ENCODE peak calls at places on chromosomes 11 and 22, in five cellular contexts. V is left ventricle myocardium inferior, F is transverse colon, Z is PC-3, G is testis. S is an unnamed sample. For H3K36me3, the result is how much of the 10 kb centered on the place peaks cover.

GRCh38 chr11:86570457-86570856 is 102.0 kb downstream of the ME3 start:
- DNase-seq in V (no peak), F (no peak), Z (no peak), G (no peak), S (no peak)

GRCh38 chr11:82906931-82907330 is 5.4 kb downstream of the DDIAS start:
- DNase-seq in V (no peak), F (no peak), Z (no peak), G (no peak), S (no peak)

GRCh38 chr22:42080287-42080686 is 787 bp downstream of the SMDT1 start:
- DNase-seq in V (no peak), F (peak), Z (peak), G (peak), S (no peak)

GRCh38 chr22:24706050-24706449 is 68.5 kb downstream of the PIWIL3 start:
- DNase-seq in V (no peak), F (no peak), Z (no peak), G (no peak), S (no peak)

GRCh38 chr11:82765466-82766034 is 31.9 kb upstream of the FAM181B start:
- DNase-seq in V (no peak), F (peak), Z (no peak), G (no peak), S (no peak)

GRCh38 chr22:43222281-43222680 is 35.3 kb upstream of the TTLL12 start:
- DNase-seq in V (peak), F (no peak), Z (no peak), G (peak), S (no peak)

GRCh38 chr11:118001494-118001971 is 15.3 kb downstream of the IL10RA start:
- DNase-seq in V (no peak), F (no peak), Z (no peak), G (no peak), S (no peak)

GRCh38 chr22:48925450-48925849 is 902.2 kb downstream of the BRD1 start:
- DNase-seq in V (no peak), F (no peak), Z (no peak), G (no peak), S (no peak)

GRCh38 chr22:24503137-24503850 is 8.2 kb downstream of the UPB1 start:
- DNase-seq in V (peak), F (peak), Z (peak), G (peak), S (peak)

GRCh38 chr11:64225608-64226506 is at the start of the genes NUDT22 and TRPT1:
- DNase-seq in V (peak), F (peak), Z (peak), G (peak), S (peak)

GRCh38 chr11:67252831-67253239 is 13.4 kb upstream of the GRK2 start:
- DNase-seq in V (no peak), F (no peak), Z (peak), G (no peak), S (no peak)

GRCh38 chr11:27718853-27719574 is 18.8 kb upstream of the BDNF start:
- DNase-seq in V (peak), F (peak), Z (peak), G (peak), S (no peak)

GRCh38 chr11:125070699-125071254 is 7.7 kb downstream of the SLC37A2 start:
- DNase-seq in V (peak), F (peak), Z (peak), G (peak), S (peak)

GRCh38 chr11:72179804-72180396 is 12.0 kb upstream of the FOLR1 start:
- DNase-seq in V (no peak), F (no peak), Z (no peak), G (no peak), S (no peak)

GRCh38 chr11:14908214-14908880 is 16.3 kb upstream of the CYP2R1 start:
- DNase-seq in V (no peak), F (peak), Z (peak), G (peak), S (no peak)

GRCh38 chr22:27199354-27199753 is 542.0 kb downstream of the MIAT start:
- DNase-seq in V (no peak), F (no peak), Z (no peak), G (no peak), S (no peak)

GRCh38 chr22:27203276-27203660 is 545.9 kb downstream of the MIAT start:
- DNase-seq in V (no peak), F (no peak), Z (no peak), G (no peak), S (no peak)

GRCh38 chr22:27204817-27205216 is 547.4 kb downstream of the MIAT start:
- DNase-seq in V (no peak), F (no peak), Z (no peak), G (no peak), S (no peak)

GRCh38 chr22:27204280-27204679 is 546.9 kb downstream of the MIAT start:
- DNase-seq in V (no peak), F (no peak), Z (no peak), G (no peak), S (no peak)

GRCh38 chr22:27201741-27202140 is 544.4 kb downstream of the MIAT start:
- DNase-seq in V (no peak), F (no peak), Z (no peak), G (no peak), S (no peak)
- H3K27ac ChIP-seq in V (no peak), F (no peak), Z (no peak), G (no peak), S (no peak)

GRCh38 chr11:35177370-35177769 is 38.4 kb downstream of the CD44 start:
- DNase-seq in V (no peak), F (no peak), Z (no peak), G (no peak), S (no peak)
- H3K36me3 ChIP-seq in V (under half), F (under half), Z (half or more), G (under half), S (under half)

GRCh38 chr22:18021431-18021830 is 2.9 kb downstream of the MICAL3 start:
- DNase-seq in V (no peak), F (no peak), Z (no peak), G (no peak), S (no peak)

GRCh38 chr22:18022851-18023250 is 1.5 kb downstream of the MICAL3 start:
- DNase-seq in V (no peak), F (peak), Z (peak), G (no peak), S (no peak)

GRCh38 chr22:18024956-18025720 is 777 bp upstream of the MICAL3 start:
- DNase-seq in V (no peak), F (no peak), Z (no peak), G (peak), S (no peak)

GRCh38 chr22:18024276-18024939 is at the start of gene MICAL3:
- DNase-seq in V (peak), F (peak), Z (peak), G (peak), S (no peak)

GRCh38 chr22:18023509-18024275 is 669 bp downstream of the MICAL3 start:
- DNase-seq in V (peak), F (peak), Z (peak), G (peak), S (peak)
- TF ChIP-seq CTCF in V (no peak), F (no peak), Z (no peak), G (no peak), S (no peak)

GRCh38 chr11:1317432-1317831 is 8.0 kb upstream of the TOLLIP start:
- DNase-seq in V (no peak), F (no peak), Z (no peak), G (no peak), S (no peak)
- H3K27ac ChIP-seq in V (no peak), F (no peak), Z (no peak), G (no peak), S (peak)

DNA sequence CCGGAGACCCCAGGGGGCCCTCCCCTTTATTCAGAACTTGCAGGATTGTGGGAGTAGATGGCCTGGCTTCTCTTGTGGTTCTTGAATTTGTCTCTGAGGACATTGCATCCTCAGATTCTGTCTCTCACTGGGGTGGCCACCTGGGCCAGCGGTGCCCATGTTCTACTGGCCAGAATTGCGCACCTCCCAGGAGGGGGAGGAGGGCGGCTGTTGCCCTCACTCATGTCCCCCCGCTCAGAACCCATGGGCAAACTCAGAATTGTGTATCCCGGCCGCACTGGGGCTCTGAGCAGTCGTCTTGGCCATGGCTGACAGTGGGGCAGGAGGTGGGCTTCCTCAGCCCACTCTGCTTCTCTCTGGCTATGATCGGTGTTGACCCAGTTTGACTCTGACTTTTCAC is 99.0 kb downstream of the TBC1D22A start:
- DNase-seq in V (no peak), F (no peak), Z (no peak), G (no peak), S (no peak)
- H3K36me3 ChIP-seq in V (under half), F (under half), Z (under half), G (under half), S (under half)

GRCh38 chr11:46446343-46446751 is 54.8 kb upstream of the CHRM4 start:
- DNase-seq in V (no peak), F (no peak), Z (no peak), G (no peak), S (no peak)
- TF ChIP-seq CTCF in V (peak), F (no peak), Z (no peak), G (no peak), S (no peak)

DNA sequence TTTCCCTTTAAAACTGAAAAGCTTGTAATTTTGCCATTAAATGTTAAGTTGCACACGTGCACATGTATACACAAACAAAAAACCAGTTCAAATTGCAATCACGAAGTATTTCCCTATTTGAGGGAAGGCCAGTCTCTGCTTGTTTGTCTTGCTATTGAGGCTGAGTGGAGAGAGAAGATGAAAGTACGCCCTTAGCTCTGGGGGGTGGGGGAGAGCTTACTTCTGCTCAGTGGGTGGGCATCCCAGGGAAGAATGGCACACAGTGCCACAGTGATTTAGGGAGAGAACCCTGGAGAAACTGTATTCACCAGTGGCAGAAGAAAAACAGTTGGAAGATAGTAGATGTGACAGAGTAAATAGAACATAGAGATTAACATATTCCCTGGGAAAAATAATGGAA is 8.7 kb downstream of the YAP1 start:
- DNase-seq in V (no peak), F (no peak), Z (no peak), G (no peak), S (no peak)
- H3K27ac ChIP-seq in V (no peak), F (no peak), Z (peak), G (no peak), S (no peak)

GRCh38 chr11:17572359-17572690 is 25.3 kb downstream of the OTOG start:
- DNase-seq in V (no peak), F (no peak), Z (no peak), G (no peak), S (no peak)
- H3K36me3 ChIP-seq in V (under half), F (under half), Z (under half), G (under half), S (under half)

GRCh38 chr11:121119444-121119843 is 18.4 kb downstream of the TECTA start:
- DNase-seq in V (no peak), F (no peak), Z (peak), G (no peak), S (no peak)
- TF ChIP-seq CTCF in V (no peak), F (no peak), Z (peak), G (no peak), S (no peak)

S was measured in left lung.